ENCODE peak calls at places on chromosome 11, in ten cellular contexts. E, K, X, C, G, Q, O, R, S and U are unnamed samples.
A peak's percentile ranks its signal among the peaks of the same experiment; 100 is the strongest.

GRCh38 chr11:115493905-115494304 is 10.3 kb downstream of the CADM1 start:
- DNase-seq in C (no peak), R (no peak), Q (no peak), O (no peak), X (no peak), E (no peak), K (no peak), S (no peak), G (no peak), U (no peak)

GRCh38 chr11:7688238-7688826 is 15.0 kb upstream of the CYB5R2 start:
- DNase-seq in X (no peak), O (no peak), G (peak; percentile 55), C (no peak), R (no peak), E (peak; percentile 36), Q (peak; percentile 41), K (no peak), S (peak; percentile 38), U (no peak)

GRCh38 chr11:128774593-128774992 is 80.7 kb downstream of the FLI1 start:
- DNase-seq in X (no peak), Q (no peak), C (no peak), E (no peak), S (no peak), O (no peak), G (no peak), K (no peak), R (no peak), U (no peak)

GRCh38 chr11:114524122-114524521 is 35.6 kb downstream of the NXPE1 start:
- DNase-seq in R (no peak), X (no peak), C (no peak), Q (no peak), E (no peak), G (no peak), K (no peak), S (no peak), O (no peak), U (no peak)

GRCh38 chr11:133659542-133660201 is 127.4 kb upstream of the OPCML start:
- DNase-seq in Q (no peak), K (no peak), G (no peak), X (no peak), S (no peak), C (no peak), R (no peak), E (no peak), O (no peak), U (no peak)

GRCh38 chr11:116459233-116459632 is 313.6 kb downstream of the BUD13 start:
- DNase-seq in S (no peak), Q (no peak), G (peak; percentile 87), X (peak; percentile 69), R (no peak), K (no peak), O (no peak), E (no peak), C (no peak), U (no peak)

GRCh38 chr11:72969894-72970335 is 155.7 kb downstream of the ATG16L2 start:
- DNase-seq in E (peak; percentile 87), C (no peak), R (no peak), K (no peak), Q (peak; percentile 81), G (no peak), O (no peak), S (peak; percentile 17), X (no peak), U (peak; percentile 62)

GRCh38 chr11:134050541-134051383 is 18.1 kb upstream of the JAM3 start:
- DNase-seq in G (peak; percentile 85), O (no peak), X (peak; percentile 91), Q (peak; percentile 48), R (peak; percentile 85), S (peak; percentile 9), E (peak; percentile 47), K (peak; percentile 65), C (no peak), U (peak; percentile 93)

GRCh38 chr11:57172031-57172430 is 9.7 kb upstream of the LRRC55 start:
- DNase-seq in Q (no peak), O (no peak), E (no peak), G (no peak), K (no peak), R (no peak), C (no peak), S (no peak), X (no peak), U (no peak)

GRCh38 chr11:85845052-85845631 is 10.0 kb upstream of the CCDC83 start:
- DNase-seq in G (no peak), X (no peak), Q (peak; percentile 23), K (no peak), S (no peak), C (no peak), E (no peak), R (no peak), O (no peak), U (no peak)

GRCh38 chr11:11445441-11446185 is 92.6 kb upstream of the CSNK2A3 start:
- DNase-seq in R (no peak), O (no peak), Q (no peak), E (no peak), S (no peak), X (no peak), G (no peak), K (no peak), C (no peak), U (no peak)

GRCh38 chr11:33039274-33040126 is at the start of gene TCP11L1:
- DNase-seq in E (peak; percentile 96), O (peak; percentile 76), R (peak; percentile 97), S (peak; percentile 86), K (peak; percentile 92), X (peak; percentile 97), C (peak; percentile 82), G (peak; percentile 95), Q (peak; percentile 93), U (peak; percentile 91)

GRCh38 chr11:9028591-9028990 is 24.8 kb upstream of the NRIP3 start:
- DNase-seq in C (no peak), X (no peak), O (no peak), K (no peak), S (no peak), G (no peak), E (no peak), R (no peak), Q (no peak), U (no peak)

GRCh38 chr11:15800121-15800800 is 556.1 kb downstream of the SOX6 start:
- DNase-seq in S (no peak), C (peak; percentile 13), R (peak; percentile 54), E (peak; percentile 94), O (no peak), X (no peak), Q (peak; percentile 76), K (peak; percentile 42), G (no peak), U (no peak)

GRCh38 chr11:3049430-3050243 is 7.6 kb downstream of the CARS1 start:
- DNase-seq in C (peak; percentile 55), O (peak; percentile 87), S (peak; percentile 97), K (peak; percentile 59), E (peak; percentile 95), X (peak; percentile 73), R (peak; percentile 95), G (no peak), Q (peak; percentile 96), U (peak; percentile 91)
- TF ChIP-seq CTCF in C (peak; percentile 38), O (peak; percentile 29), S (peak; percentile 54), K (no peak), E (peak; percentile 42), X (no peak), R (peak; percentile 12), G (peak; percentile 41), Q (peak; percentile 47), U (peak; percentile 56)

DNA sequence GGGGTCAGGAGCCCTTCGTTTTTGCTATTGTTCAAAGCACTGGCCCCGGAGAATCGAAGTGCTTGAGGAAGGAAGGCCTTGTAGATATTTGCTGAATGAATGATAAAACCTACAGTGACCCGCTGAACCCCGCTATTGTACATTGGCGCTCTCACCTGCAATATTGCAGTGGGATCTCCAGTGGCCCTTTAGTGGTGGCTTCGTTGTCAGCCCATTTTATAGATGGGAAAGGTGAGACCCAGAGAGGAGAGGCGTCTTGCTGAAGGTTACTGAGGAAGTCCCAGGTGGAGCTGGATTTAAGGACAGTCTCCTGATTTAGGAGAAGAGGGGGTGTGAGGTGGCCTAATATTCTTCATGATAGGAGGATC is 1.2 kb downstream of the CDC42EP2 start:
- DNase-seq in X (no peak), O (no peak), E (peak; percentile 14), G (no peak), R (no peak), K (no peak), Q (no peak), S (no peak), C (no peak), U (no peak)
- TF ChIP-seq CTCF in X (no peak), O (no peak), E (no peak), G (no peak), R (no peak), K (no peak), Q (no peak), S (peak; percentile 8), C (peak; percentile 31), U (no peak)

GRCh38 chr11:45045692-45046471 is 95.2 kb upstream of the TP53I11 start:
- DNase-seq in Q (peak; percentile 72), C (no peak), S (no peak), X (no peak), R (peak; percentile 74), K (peak; percentile 48), E (peak; percentile 13), G (no peak), O (no peak), U (no peak)
- TF ChIP-seq CTCF in Q (no peak), C (no peak), S (no peak), X (no peak), R (no peak), K (no peak), E (no peak), G (no peak), O (no peak), U (no peak)

GRCh38 chr11:93611836-93612677 is 49.4 kb upstream of the CEP295 start:
- DNase-seq in S (no peak), K (no peak), R (no peak), E (no peak), X (no peak), G (no peak), Q (no peak), C (no peak), O (no peak), U (no peak)

GRCh38 chr11:93613432-93613831 is 48.0 kb upstream of the CEP295 start:
- DNase-seq in K (no peak), O (no peak), G (no peak), R (no peak), X (no peak), E (no peak), Q (no peak), C (no peak), S (no peak), U (no peak)

GRCh38 chr11:93608280-93608862 is 53.1 kb upstream of the CEP295 start:
- DNase-seq in Q (no peak), X (no peak), G (no peak), C (no peak), E (no peak), S (no peak), R (no peak), O (no peak), K (no peak), U (no peak)

DNA sequence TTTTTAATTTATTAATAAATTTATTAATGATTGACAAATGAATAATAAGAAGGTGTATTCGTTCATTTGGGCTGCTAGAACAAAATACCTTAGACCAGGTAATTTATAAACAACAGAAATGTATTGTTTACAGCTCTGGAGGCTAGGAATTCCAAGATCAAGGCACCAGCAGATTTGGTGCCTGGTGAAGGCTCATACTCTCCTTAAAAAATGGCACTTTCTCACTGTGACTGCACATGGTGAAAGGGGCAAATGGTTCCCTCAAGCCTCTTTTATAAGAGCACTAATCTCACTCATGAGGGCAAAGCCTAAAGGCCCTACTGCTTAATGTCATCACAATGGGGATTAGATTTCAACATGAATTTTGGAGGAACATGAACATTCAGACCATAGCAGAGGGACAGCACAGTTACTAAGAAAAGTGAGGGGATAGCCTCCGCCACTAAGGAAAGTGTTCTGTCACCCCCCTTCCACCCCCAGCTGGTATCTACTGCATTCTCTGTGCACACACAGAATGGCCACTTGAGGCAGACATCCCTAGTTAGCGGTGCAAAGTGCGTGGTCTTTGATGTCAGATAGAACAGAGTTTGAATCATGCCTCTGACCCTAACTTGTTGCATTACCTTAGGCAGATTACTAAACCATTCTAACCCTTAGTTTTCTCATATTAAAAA is 47.2 kb upstream of the CEP295 start:
- DNase-seq in O (no peak), X (no peak), S (no peak), C (no peak), Q (no peak), R (no peak), E (no peak), K (no peak), G (no peak), U (no peak)
- TF ChIP-seq CTCF in O (peak; percentile 21), X (no peak), S (peak; percentile 9), C (no peak), Q (no peak), R (no peak), E (peak; percentile 36), K (no peak), G (peak; percentile 5), U (no peak)